ENCODE peak calls at places on chromosomes 7 and 10, in seven cellular contexts. D, G, O, B, A, T and U are unnamed samples. For H3K4me1, the result is how much of the 10 kb centered on the place peaks cover.

GRCh38 chr7:36396150-36396549 is 6.5 kb downstream of the ANLN start:
- DNase-seq in B (no peak), O (no peak), T (no peak), G (no peak), D (no peak), A (no peak), U (peak)

GRCh38 chr10:78578929-78579328 is 489.8 kb upstream of the ZMIZ1 start:
- DNase-seq in D (peak), O (no peak), T (no peak), B (no peak), G (no peak), A (no peak), U (no peak)

GRCh38 chr7:12719141-12719919 is 31.9 kb downstream of the ARL4A start:
- DNase-seq in G (no peak), T (no peak), B (no peak), A (no peak), O (no peak), D (no peak), U (no peak)

GRCh38 chr10:30708234-30708633 is 78.7 kb upstream of the LYZL2 start:
- DNase-seq in D (no peak), B (no peak), A (no peak), G (no peak), T (no peak), O (no peak), U (no peak)

GRCh38 chr7:66114743-66115727 is at the start of gene CRCP:
- DNase-seq in A (peak), B (peak), O (peak), D (peak), G (peak), T (peak), U (peak)

GRCh38 chr7:93622036-93622714 is 47.7 kb upstream of the CALCR start:
- DNase-seq in T (no peak), B (no peak), O (no peak), G (no peak), A (no peak), D (no peak), U (peak)

GRCh38 chr7:128713794-128714193 is 25.4 kb upstream of the CALU start:
- DNase-seq in D (no peak), T (no peak), G (no peak), B (no peak), A (no peak), O (no peak), U (no peak)

GRCh38 chr7:70042533-70042932 is 444.3 kb downstream of the AUTS2 start:
- DNase-seq in T (no peak), G (no peak), O (no peak), D (no peak), B (no peak), A (no peak), U (no peak)

GRCh38 chr7:132121987-132122386 is 454.3 kb downstream of the PLXNA4 start:
- DNase-seq in O (no peak), D (no peak), A (no peak), G (no peak), T (no peak), B (no peak), U (peak)

GRCh38 chr10:5460468-5461200 is 38.7 kb downstream of the CALML5 start:
- DNase-seq in G (no peak), B (no peak), T (no peak), D (no peak), O (no peak), A (no peak), U (no peak)

GRCh38 chr10:62851449-62851848 is 35.3 kb upstream of the EGR2 start:
- DNase-seq in B (no peak), O (no peak), T (no peak), G (no peak), A (no peak), D (no peak), U (peak)

GRCh38 chr10:103870503-103870902 is 15.1 kb upstream of the SH3PXD2A start:
- DNase-seq in O (no peak), G (no peak), D (no peak), T (no peak), B (no peak), A (no peak), U (peak)

GRCh38 chr7:154892459-154892858 is 110.5 kb downstream of the PAXIP1 start:
- DNase-seq in B (no peak), O (no peak), A (no peak), D (no peak), T (no peak), G (no peak), U (peak)

GRCh38 chr10:4736183-4736582 is 89.8 kb upstream of the AKR1E2 start:
- DNase-seq in B (no peak), A (no peak), D (no peak), G (no peak), T (no peak), O (no peak), U (no peak)

GRCh38 chr7:68224041-68224534 is 1227.5 kb downstream of the TYW1 start:
- DNase-seq in D (no peak), A (no peak), B (no peak), G (no peak), T (no peak), O (no peak), U (no peak)

GRCh38 chr10:3719024-3719843 is 65.8 kb downstream of the KLF6 start:
- DNase-seq in G (no peak), O (no peak), D (no peak), T (peak), A (no peak), B (no peak), U (no peak)

GRCh38 chr7:98178321-98178720 is 32.9 kb upstream of the BHLHA15 start:
- DNase-seq in D (peak), G (no peak), B (no peak), A (peak), T (peak), O (peak), U (no peak)

GRCh38 chr7:155562106-155562505 is 15.7 kb upstream of the CNPY1 start:
- DNase-seq in B (no peak), A (no peak), O (no peak), G (no peak), T (no peak), D (no peak), U (no peak)

GRCh38 chr7:91916068-91916440 is 24.6 kb upstream of the AKAP9 start:
- DNase-seq in A (no peak), O (no peak), D (no peak), G (no peak), T (no peak), B (no peak), U (no peak)

GRCh38 chr7:28272461-28272877 is 91.9 kb upstream of the JAZF1 start:
- DNase-seq in B (peak), O (peak), A (peak), D (peak), G (peak), T (no peak), U (peak)

GRCh38 chr10:118256209-118256608 is 85.9 kb downstream of the FAM204A start:
- DNase-seq in D (no peak), O (no peak), A (no peak), B (no peak), G (no peak), T (no peak), U (no peak)

GRCh38 chr10:114507449-114507848 is 103.1 kb upstream of the AFAP1L2 start:
- DNase-seq in A (peak), G (peak), B (no peak), D (peak), T (peak), O (peak), U (no peak)

GRCh38 chr10:69124558-69125121 is 662 bp downstream of the VPS26A start:
- DNase-seq in A (peak), B (peak), G (peak), D (peak), O (peak), T (no peak), U (peak)

GRCh38 chr10:71647526-71648354 is 71.8 kb downstream of the C10orf105 start:
- DNase-seq in G (no peak), A (no peak), T (no peak), B (no peak), D (no peak), O (no peak), U (peak)

GRCh38 chr10:76205361-76205760 is 773.9 kb downstream of the LRMDA start:
- DNase-seq in B (no peak), O (no peak), G (no peak), D (no peak), T (no peak), A (no peak), U (no peak)

GRCh38 chr7:121372376-121373024 is 23.6 kb downstream of the FAM3C start:
- DNase-seq in T (no peak), B (no peak), G (no peak), D (no peak), A (no peak), O (no peak), U (no peak)

GRCh38 chr7:37833107-37833817 is 15.1 kb upstream of the NME8 start:
- DNase-seq in D (peak), G (peak), T (peak), A (peak), B (peak), O (no peak), U (peak)

GRCh38 chr10:71970331-71970730 is 6.1 kb downstream of the CHST3 start:
- DNase-seq in A (no peak), T (no peak), D (peak), B (no peak), O (peak), G (no peak), U (peak)

GRCh38 chr10:83542774-83543291 is 596.5 kb upstream of the GHITM start:
- DNase-seq in T (no peak), G (no peak), O (no peak), A (peak), D (no peak), B (no peak), U (no peak)

GRCh38 chr10:110556993-110557601 is 10.4 kb upstream of the SMC3 start:
- DNase-seq in B (peak), T (no peak), O (peak), A (peak), G (no peak), D (peak), U (peak)

GRCh38 chr7:104801022-104801421 is 213.0 kb upstream of the KMT2E start:
- DNase-seq in A (no peak), T (no peak), G (no peak), D (no peak), O (no peak), B (no peak), U (no peak)

GRCh38 chr7:108467391-108467790 is 11.2 kb upstream of the NRCAM start:
- DNase-seq in T (no peak), D (no peak), G (no peak), O (no peak), A (no peak), B (no peak), U (no peak)

GRCh38 chr7:108468246-108468645 is 12.0 kb upstream of the NRCAM start:
- DNase-seq in B (no peak), G (no peak), O (no peak), A (no peak), D (no peak), T (no peak), U (peak)

GRCh38 chr7:108463613-108464012 is 7.4 kb upstream of the NRCAM start:
- DNase-seq in O (no peak), B (peak), A (no peak), G (no peak), T (no peak), D (no peak), U (no peak)

GRCh38 chr7:108461855-108462254 is 5.6 kb upstream of the NRCAM start:
- DNase-seq in O (no peak), T (no peak), A (no peak), B (no peak), G (no peak), D (no peak), U (no peak)

DNA sequence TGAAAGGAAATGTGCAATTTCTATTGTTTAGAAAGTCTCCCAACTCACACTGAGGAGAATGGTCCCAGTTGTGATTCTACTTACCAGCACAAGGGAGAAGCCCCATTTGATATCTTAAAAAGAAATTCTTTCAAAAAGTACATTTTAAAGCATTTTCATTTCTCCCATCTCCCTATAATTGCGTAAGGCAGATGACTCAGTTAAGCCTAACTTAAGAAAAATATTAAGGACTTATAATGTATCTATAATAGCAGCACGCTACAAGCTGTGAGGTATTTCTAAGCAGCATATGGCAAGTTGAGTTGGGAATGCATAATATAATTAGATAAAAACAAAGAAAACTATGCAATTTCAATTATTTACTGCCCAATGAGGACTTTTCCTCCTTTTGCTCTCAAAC is 8.5 kb upstream of the NRCAM start:
- DNase-seq in G (no peak), B (no peak), D (no peak), O (no peak), T (no peak), A (no peak), U (no peak)
- H3K4me1 ChIP-seq in G (under half), B (under half), D (under half), O (under half), T (under half), A (under half), U (under half)

GRCh38 chr7:158411232-158411950 is 176.2 kb downstream of the PTPRN2 start:
- DNase-seq in D (no peak), B (no peak), G (no peak), T (peak), A (no peak), O (no peak), U (no peak)
- H3K4me3 ChIP-seq in D (no peak), B (no peak), G (no peak), T (no peak), A (no peak), O (no peak), U (no peak)

DNA sequence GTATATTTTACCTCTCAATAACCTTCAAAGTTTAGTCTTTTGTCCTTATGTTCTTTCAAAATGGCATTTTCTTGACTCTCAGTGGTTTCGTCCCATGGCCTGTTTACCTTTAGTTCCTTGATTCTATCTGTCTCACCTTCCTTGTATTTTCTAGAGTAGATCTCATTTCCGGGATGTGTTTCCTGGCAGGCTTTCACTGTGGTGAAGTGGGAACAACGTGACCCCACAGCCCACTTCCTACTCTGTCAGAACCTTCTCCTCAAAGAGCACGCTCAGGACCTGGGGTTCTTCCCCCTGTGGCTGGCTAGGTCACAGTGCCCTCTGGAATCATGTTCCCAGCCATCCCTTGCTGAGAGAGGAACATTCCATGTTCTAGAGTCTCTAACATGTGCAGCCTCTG is 129.9 kb upstream of the ZNF32 start:
- DNase-seq in G (no peak), T (no peak), A (no peak), B (no peak), O (no peak), D (no peak), U (no peak)
- H3K4me1 ChIP-seq in G (under half), T (under half), A (under half), B (under half), O (under half), D (under half), U (under half)

GRCh38 chr7:516216-516605 is 3.4 kb downstream of the PDGFA start:
- DNase-seq in O (no peak), A (no peak), G (no peak), B (no peak), T (no peak), D (no peak), U (peak)

GRCh38 chr7:514242-514641 is 5.4 kb downstream of the PDGFA start:
- DNase-seq in G (no peak), D (no peak), O (no peak), T (peak), A (no peak), B (no peak), U (no peak)

GRCh38 chr7:515628-516027 is 4.0 kb downstream of the PDGFA start:
- DNase-seq in A (no peak), D (no peak), B (no peak), O (no peak), G (no peak), T (no peak), U (peak)

GRCh38 chr7:513521-514166 is 6.0 kb downstream of the PDGFA start:
- DNase-seq in G (no peak), T (peak), B (peak), A (no peak), O (no peak), D (no peak), U (no peak)

GRCh38 chr7:514651-515598 is 4.7 kb downstream of the PDGFA start:
- DNase-seq in T (no peak), D (no peak), G (no peak), A (peak), O (peak), B (no peak), U (peak)
- H3K4me3 ChIP-seq in T (no peak), D (no peak), G (no peak), A (peak), O (peak), B (no peak), U (no peak)

DNA sequence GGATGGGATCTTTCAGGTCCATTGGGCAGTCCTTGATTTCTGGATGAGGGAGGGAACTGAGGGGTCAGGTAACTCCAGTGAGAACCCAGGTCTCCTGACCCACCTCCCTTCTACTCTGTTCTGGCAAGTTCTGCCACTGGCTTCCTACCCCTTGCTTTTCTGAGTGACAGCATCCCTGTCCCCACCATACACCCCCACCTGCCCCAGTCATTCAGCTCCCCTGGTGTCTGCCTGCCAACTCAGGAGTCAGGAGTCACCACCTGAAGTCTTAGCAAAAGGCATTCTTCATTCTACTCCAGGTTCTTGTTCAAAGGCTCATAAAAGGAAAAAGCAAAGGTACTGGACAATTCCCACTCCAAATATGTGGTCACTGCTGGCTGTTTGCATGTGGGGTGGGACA is 26.6 kb downstream of the CDHR3 start:
- DNase-seq in G (no peak), A (no peak), T (no peak), B (no peak), O (no peak), D (no peak), U (no peak)
- H3K4me1 ChIP-seq in G (under half), A (under half), T (under half), B (under half), O (under half), D (under half), U (under half)

GRCh38 chr7:130352335-130353074 is 7.9 kb downstream of the CPA5 start:
- DNase-seq in A (no peak), G (no peak), O (no peak), T (no peak), B (no peak), D (no peak), U (no peak)
- H3K4me3 ChIP-seq in A (peak), G (no peak), O (no peak), T (no peak), B (no peak), D (no peak), U (no peak)

DNA sequence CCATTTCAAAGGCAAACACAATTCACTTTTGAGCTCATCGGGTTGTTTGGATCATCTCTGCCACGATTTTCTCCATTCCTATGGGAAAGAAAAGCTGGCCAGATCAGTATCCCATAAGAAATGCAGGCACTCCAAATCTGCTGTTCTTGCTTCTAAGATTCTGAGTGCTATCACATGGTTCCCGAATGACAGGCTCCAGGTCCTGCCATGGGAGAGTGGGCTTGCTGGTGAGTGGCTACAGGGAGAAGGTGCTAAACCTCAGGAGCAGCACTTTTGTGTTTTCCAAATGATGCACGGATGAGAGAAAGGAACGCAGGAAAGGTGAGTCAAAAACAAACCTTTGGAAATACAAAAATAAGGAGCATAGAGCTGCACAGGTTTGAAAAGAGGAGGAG is 32.1 kb downstream of the MTURN start:
- DNase-seq in A (no peak), B (no peak), D (no peak), G (no peak), T (no peak), O (no peak), U (no peak)
- H3K4me1 ChIP-seq in A (under half), B (under half), D (under half), G (under half), T (half or more), O (half or more), U (under half)

DNA sequence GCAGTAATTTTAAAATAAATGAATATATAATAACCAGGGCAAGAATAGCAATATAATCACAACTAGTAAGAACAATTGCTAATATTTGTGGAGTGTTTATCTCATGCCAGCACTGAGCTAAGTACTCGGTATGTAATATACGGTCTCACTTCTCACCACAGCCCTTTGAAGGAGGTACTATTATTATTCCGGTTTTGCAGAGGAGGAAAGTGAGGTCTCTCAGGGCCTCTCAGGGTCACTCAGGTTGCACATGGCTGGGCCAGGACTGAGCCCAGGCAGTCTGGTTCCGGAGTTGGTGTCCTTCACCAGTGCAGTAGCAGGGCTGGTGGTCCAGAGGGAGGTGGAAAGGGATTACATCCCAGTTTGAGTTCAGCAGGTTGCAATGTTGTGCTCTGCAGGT is 80.9 kb downstream of the CHN2 start:
- DNase-seq in O (no peak), B (no peak), D (no peak), G (no peak), T (no peak), A (no peak), U (no peak)
- H3K4me3 ChIP-seq in O (no peak), B (no peak), D (no peak), G (no peak), T (no peak), A (no peak), U (no peak)

GRCh38 chr10:77531441-77532001 is 106.1 kb downstream of the KCNMA1 start:
- DNase-seq in O (no peak), G (peak), B (no peak), T (peak), A (peak), D (peak), U (no peak)
- H3K4me1 ChIP-seq in O (half or more), G (under half), B (under half), T (under half), A (under half), D (under half), U (under half)

GRCh38 chr7:40880581-40880980 is 745.8 kb downstream of the SUGCT start:
- DNase-seq in T (no peak), A (no peak), D (no peak), G (no peak), B (no peak), O (no peak), U (no peak)
- H3K4me3 ChIP-seq in T (no peak), A (no peak), D (no peak), G (no peak), B (no peak), O (no peak), U (no peak)